ENCODE peak calls at places on chromosomes 12 and 14, in eight cellular contexts. R is GM23338; H is A673; X is fibroblast of mammary gland; W is lower leg skin; T is left ventricle myocardium inferior; G is breast epithelium; Z is activated CD8-positive, alpha-beta T cell treated with anti-CD3 and anti-CD28 coated beads for 36 hours. B is an unnamed sample.

GRCh38 chr12:83224012-83224411 is 537.3 kb downstream of the TMTC2 start:
- DNase-seq in R (peak), H (peak), X (no peak), W (no peak), T (no peak), G (no peak), Z (no peak), B (no peak)

GRCh38 chr14:56491299-56492285 is 88.0 kb upstream of the TMEM260 start:
- DNase-seq in R (peak), H (peak), X (peak), W (no peak), T (no peak), G (no peak), Z (peak), B (no peak)

GRCh38 chr14:89566644-89567411 is 149.8 kb upstream of the FOXN3 start:
- DNase-seq in R (no peak), H (no peak), X (no peak), W (no peak), T (no peak), G (no peak), Z (no peak), B (no peak)

GRCh38 chr14:53147893-53148292 is 5.2 kb downstream of the DDHD1 start:
- DNase-seq in R (no peak), H (no peak), X (no peak), W (no peak), T (no peak), G (no peak), Z (no peak), B (no peak)

GRCh38 chr12:59070534-59070933 is 150.2 kb upstream of the LRIG3 start:
- DNase-seq in R (no peak), H (no peak), X (no peak), W (no peak), T (no peak), G (no peak), Z (no peak), B (no peak)

GRCh38 chr12:52213541-52214420 is 19.3 kb upstream of the KRT7 start:
- DNase-seq in R (peak), H (peak), X (peak), W (peak), T (peak), G (peak), Z (peak), B (peak)

GRCh38 chr14:67514650-67515385 is 18.3 kb upstream of the PLEKHH1 start:
- DNase-seq in R (peak), H (peak), X (peak), W (peak), T (peak), G (no peak), Z (peak), B (peak)

GRCh38 chr12:65891219-65891618 is 66.9 kb downstream of the HMGA2 start:
- DNase-seq in R (no peak), H (peak), X (peak), W (no peak), T (no peak), G (no peak), Z (no peak), B (no peak)

GRCh38 chr12:32471601-32472001 is 72.2 kb downstream of the FGD4 start:
- DNase-seq in R (no peak), H (no peak), X (peak), W (no peak), T (no peak), G (no peak), Z (no peak), B (peak)

GRCh38 chr12:78018939-78019338 is 188.2 kb downstream of the NAV3 start:
- DNase-seq in R (no peak), H (no peak), X (peak), W (no peak), T (no peak), G (no peak), Z (no peak), B (no peak)

GRCh38 chr14:36723551-36723950 is 61.9 kb downstream of the PAX9 start:
- DNase-seq in R (no peak), H (no peak), X (no peak), W (no peak), T (no peak), G (no peak), Z (no peak), B (no peak)

GRCh38 chr14:89845346-89845745 is 109.2 kb downstream of the EFCAB11 start:
- DNase-seq in R (no peak), H (no peak), X (peak), W (no peak), T (no peak), G (no peak), Z (no peak), B (no peak)

GRCh38 chr12:94263905-94264655 is 115.7 kb downstream of the PLXNC1 start:
- DNase-seq in R (peak), H (peak), X (peak), W (no peak), T (no peak), G (no peak), Z (no peak), B (no peak)

GRCh38 chr12:51661199-51661598 is 70.2 kb downstream of the SCN8A start:
- DNase-seq in R (no peak), H (no peak), X (no peak), W (no peak), T (no peak), G (no peak), Z (no peak), B (no peak)

GRCh38 chr14:36105401-36105800 is 71.1 kb downstream of the PTCSC3 start:
- DNase-seq in R (peak), H (peak), X (peak), W (no peak), T (no peak), G (no peak), Z (no peak), B (no peak)

GRCh38 chr14:60233891-60234290 is 15.1 kb upstream of the PPM1A start:
- DNase-seq in R (no peak), H (no peak), X (no peak), W (no peak), T (no peak), G (no peak), Z (no peak), B (no peak)

GRCh38 chr14:20434701-20435453 is 1.1 kb downstream of the KLHL33 start:
- DNase-seq in R (peak), H (no peak), X (no peak), W (peak), T (peak), G (no peak), Z (no peak), B (no peak)

GRCh38 chr12:53205747-53206146 is 1.3 kb downstream of the ITGB7 start:
- DNase-seq in R (no peak), H (no peak), X (peak), W (no peak), T (no peak), G (no peak), Z (peak), B (peak)

GRCh38 chr14:75542585-75543091 is 20.4 kb downstream of the BATF start:
- DNase-seq in R (peak), H (no peak), X (peak), W (peak), T (peak), G (peak), Z (peak), B (peak)

GRCh38 chr14:99181246-99181645 is 90.8 kb downstream of the BCL11B start:
- DNase-seq in R (no peak), H (no peak), X (no peak), W (no peak), T (no peak), G (peak), Z (peak), B (no peak)

GRCh38 chr12:15477761-15478160 is 155.5 kb downstream of the PTPRO start:
- DNase-seq in R (no peak), H (no peak), X (no peak), W (no peak), T (no peak), G (no peak), Z (no peak), B (no peak)

GRCh38 chr12:53624956-53625355 is 1.2 kb downstream of the ATF7 start:
- DNase-seq in R (no peak), H (no peak), X (peak), W (peak), T (no peak), G (no peak), Z (no peak), B (no peak)

GRCh38 chr14:82094819-82095218 is 561.2 kb upstream of the SEL1L start:
- DNase-seq in R (no peak), H (no peak), X (no peak), W (no peak), T (no peak), G (no peak), Z (no peak), B (no peak)

GRCh38 chr14:66281036-66281776 is 205.0 kb upstream of the CCDC196 start:
- DNase-seq in R (peak), H (no peak), X (peak), W (no peak), T (peak), G (no peak), Z (no peak), B (no peak)

GRCh38 chr12:32334384-32334783 is 65.0 kb upstream of the FGD4 start:
- DNase-seq in R (no peak), H (no peak), X (no peak), W (no peak), T (no peak), G (no peak), Z (no peak), B (peak)

GRCh38 chr14:76497550-76498484 is 121.9 kb downstream of the ESRRB start:
- DNase-seq in R (peak), H (peak), X (no peak), W (no peak), T (no peak), G (no peak), Z (peak), B (no peak)

GRCh38 chr12:52193991-52194390 is 2.2 kb upstream of the KRT80 start:
- DNase-seq in R (no peak), H (peak), X (no peak), W (no peak), T (no peak), G (no peak), Z (no peak), B (no peak)

GRCh38 chr12:24488906-24489619 is 459.8 kb downstream of the BCAT1 start:
- DNase-seq in R (no peak), H (no peak), X (no peak), W (no peak), T (no peak), G (no peak), Z (no peak), B (no peak)

GRCh38 chr12:50638482-50638880 is 125.4 kb upstream of the ATF1 start:
- DNase-seq in R (no peak), H (no peak), X (no peak), W (no peak), T (no peak), G (no peak), Z (no peak), B (no peak)

GRCh38 chr12:70534466-70534865 is 102.8 kb downstream of the PTPRB start:
- DNase-seq in R (no peak), H (no peak), X (no peak), W (no peak), T (no peak), G (no peak), Z (no peak), B (no peak)

GRCh38 chr12:89154743-89155530 is 197.4 kb downstream of the DUSP6 start:
- DNase-seq in R (no peak), H (no peak), X (peak), W (peak), T (no peak), G (no peak), Z (no peak), B (no peak)
- TF ChIP-seq CTCF in R (peak), H (peak), X (peak), W (no peak), T (peak), G (no peak), Z (no peak), B (no peak)

DNA sequence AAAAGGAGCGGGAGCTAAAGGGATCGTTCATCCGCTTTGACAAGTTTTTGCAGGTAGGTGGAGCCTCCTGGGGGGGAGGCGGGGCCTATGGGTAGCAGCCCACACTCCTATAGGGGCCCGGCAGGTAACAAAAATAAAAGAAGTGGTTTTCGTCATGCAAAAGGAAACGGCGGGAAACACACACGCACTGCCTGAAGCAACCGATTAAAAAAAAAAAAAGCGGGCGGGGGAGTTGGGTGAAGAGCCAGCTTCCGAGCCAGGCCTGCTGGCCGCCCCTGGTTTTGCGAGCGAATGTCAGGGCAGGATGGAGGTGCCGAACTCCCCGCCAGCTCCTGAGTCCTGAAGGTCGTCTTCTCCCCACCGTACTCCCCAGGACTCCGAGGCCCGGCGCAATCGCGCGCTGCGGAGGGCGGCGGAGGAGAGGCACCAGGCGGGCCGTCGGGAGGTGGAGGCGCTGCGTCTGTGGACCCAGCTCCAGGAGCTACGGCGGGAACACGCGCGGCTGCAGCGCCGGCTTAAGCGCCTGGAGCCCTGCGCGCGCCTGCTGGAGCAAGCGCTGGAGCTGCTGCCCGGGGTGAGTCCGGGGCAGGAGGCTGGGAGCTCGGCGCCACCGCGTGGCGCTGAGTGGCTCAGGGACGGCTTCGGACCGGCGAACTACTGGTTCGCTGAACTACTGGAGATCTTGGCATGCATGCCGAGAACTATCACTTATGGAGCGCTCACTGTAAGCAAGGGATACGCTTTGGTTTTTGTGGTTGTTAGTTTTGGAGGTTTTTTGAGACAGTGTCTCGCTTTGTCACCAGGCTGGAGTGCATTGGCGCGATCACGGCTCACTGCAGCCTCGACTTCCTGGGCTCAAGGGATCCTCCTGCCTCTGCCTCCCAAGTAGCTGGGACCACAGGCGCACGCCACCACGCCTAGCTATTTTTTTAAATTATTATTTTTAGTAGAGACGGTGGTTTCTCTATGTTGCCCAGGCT is 3.6 kb downstream of the CFAP73 start:
- DNase-seq in R (peak), H (peak), X (peak), W (no peak), T (peak), G (peak), Z (peak), B (peak)
- TF ChIP-seq CTCF in R (peak), H (peak), X (peak), W (no peak), T (peak), G (no peak), Z (peak), B (peak)

GRCh38 chr12:67327466-67327865 is 58.3 kb downstream of the CAND1 start:
- DNase-seq in R (no peak), H (no peak), X (no peak), W (no peak), T (no peak), G (no peak), Z (no peak), B (no peak)

GRCh38 chr12:67323007-67323406 is 53.8 kb downstream of the CAND1 start:
- DNase-seq in R (no peak), H (no peak), X (no peak), W (no peak), T (no peak), G (no peak), Z (no peak), B (no peak)

GRCh38 chr12:67322580-67322979 is 53.4 kb downstream of the CAND1 start:
- DNase-seq in R (no peak), H (no peak), X (no peak), W (no peak), T (no peak), G (no peak), Z (no peak), B (no peak)

GRCh38 chr12:67331123-67331522 is 62.0 kb downstream of the CAND1 start:
- DNase-seq in R (no peak), H (no peak), X (no peak), W (no peak), T (no peak), G (no peak), Z (no peak), B (no peak)

GRCh38 chr12:67326637-67327036 is 57.5 kb downstream of the CAND1 start:
- DNase-seq in R (no peak), H (no peak), X (no peak), W (no peak), T (no peak), G (no peak), Z (no peak), B (no peak)
- TF ChIP-seq CTCF in R (no peak), H (no peak), X (no peak), W (no peak), T (no peak), G (no peak), Z (no peak), B (no peak)

DNA sequence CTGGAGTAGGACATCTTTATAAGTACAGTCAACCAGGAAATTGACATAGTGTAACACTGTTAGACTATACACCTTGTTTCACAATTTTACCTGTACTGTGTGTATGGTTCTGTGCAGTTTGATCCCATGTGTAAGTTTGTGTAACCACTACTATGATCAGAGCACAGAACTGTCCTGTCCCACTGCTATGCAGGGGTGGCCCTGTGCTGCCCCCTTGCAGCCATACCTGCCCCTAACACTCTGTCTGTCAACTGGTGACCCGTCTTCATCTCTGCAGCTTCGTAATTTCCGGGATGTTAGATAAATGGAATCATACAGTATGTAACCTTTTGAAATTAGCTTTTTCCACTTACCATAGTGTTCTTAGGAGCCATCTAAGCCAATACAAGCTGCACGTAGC is 58.7 kb upstream of the RD3L start:
- DNase-seq in R (peak), H (peak), X (no peak), W (no peak), T (no peak), G (no peak), Z (peak), B (no peak)
- TF ChIP-seq CTCF in R (peak), H (peak), X (peak), W (no peak), T (peak), G (no peak), Z (peak), B (no peak)

GRCh38 chr12:125092108-125092871 is 27.1 kb downstream of the AACS start:
- DNase-seq in R (no peak), H (no peak), X (peak), W (no peak), T (peak), G (no peak), Z (no peak), B (no peak)

GRCh38 chr12:125089626-125090025 is 24.4 kb downstream of the AACS start:
- DNase-seq in R (no peak), H (no peak), X (no peak), W (no peak), T (no peak), G (no peak), Z (no peak), B (no peak)

GRCh38 chr12:125090437-125090836 is 25.2 kb downstream of the AACS start:
- DNase-seq in R (no peak), H (no peak), X (no peak), W (no peak), T (no peak), G (no peak), Z (no peak), B (no peak)

GRCh38 chr12:125091401-125091800 is 26.2 kb downstream of the AACS start:
- DNase-seq in R (no peak), H (no peak), X (no peak), W (no peak), T (no peak), G (no peak), Z (no peak), B (no peak)

GRCh38 chr12:125089083-125089482 is 23.8 kb downstream of the AACS start:
- DNase-seq in R (peak), H (no peak), X (no peak), W (no peak), T (no peak), G (no peak), Z (no peak), B (no peak)
- TF ChIP-seq CTCF in R (peak), H (no peak), X (no peak), W (no peak), T (no peak), G (no peak), Z (no peak), B (no peak)

GRCh38 chr12:17278946-17279345 is 673.0 kb upstream of the LMO3 start:
- DNase-seq in R (peak), H (peak), X (no peak), W (no peak), T (no peak), G (no peak), Z (no peak), B (no peak)
- TF ChIP-seq CTCF in R (no peak), H (peak), X (no peak), W (no peak), T (peak), G (no peak), Z (no peak), B (no peak)

GRCh38 chr14:104869669-104870367 is 4.8 kb downstream of the CEP170B start:
- DNase-seq in R (no peak), H (no peak), X (no peak), W (no peak), T (no peak), G (no peak), Z (no peak), B (no peak)

GRCh38 chr14:104871145-104871655 is 6.1 kb downstream of the CEP170B start:
- DNase-seq in R (no peak), H (no peak), X (no peak), W (no peak), T (no peak), G (no peak), Z (no peak), B (no peak)

GRCh38 chr14:104871656-104872468 is 6.8 kb downstream of the CEP170B start:
- DNase-seq in R (no peak), H (no peak), X (no peak), W (no peak), T (no peak), G (no peak), Z (no peak), B (no peak)

GRCh38 chr14:104868811-104869572 is 3.9 kb downstream of the CEP170B start:
- DNase-seq in R (no peak), H (no peak), X (no peak), W (no peak), T (peak), G (no peak), Z (no peak), B (no peak)

GRCh38 chr14:104870368-104871144 is 5.5 kb downstream of the CEP170B start:
- DNase-seq in R (peak), H (no peak), X (no peak), W (no peak), T (peak), G (no peak), Z (peak), B (no peak)
- TF ChIP-seq CTCF in R (peak), H (peak), X (peak), W (no peak), T (peak), G (no peak), Z (peak), B (no peak)

DNA sequence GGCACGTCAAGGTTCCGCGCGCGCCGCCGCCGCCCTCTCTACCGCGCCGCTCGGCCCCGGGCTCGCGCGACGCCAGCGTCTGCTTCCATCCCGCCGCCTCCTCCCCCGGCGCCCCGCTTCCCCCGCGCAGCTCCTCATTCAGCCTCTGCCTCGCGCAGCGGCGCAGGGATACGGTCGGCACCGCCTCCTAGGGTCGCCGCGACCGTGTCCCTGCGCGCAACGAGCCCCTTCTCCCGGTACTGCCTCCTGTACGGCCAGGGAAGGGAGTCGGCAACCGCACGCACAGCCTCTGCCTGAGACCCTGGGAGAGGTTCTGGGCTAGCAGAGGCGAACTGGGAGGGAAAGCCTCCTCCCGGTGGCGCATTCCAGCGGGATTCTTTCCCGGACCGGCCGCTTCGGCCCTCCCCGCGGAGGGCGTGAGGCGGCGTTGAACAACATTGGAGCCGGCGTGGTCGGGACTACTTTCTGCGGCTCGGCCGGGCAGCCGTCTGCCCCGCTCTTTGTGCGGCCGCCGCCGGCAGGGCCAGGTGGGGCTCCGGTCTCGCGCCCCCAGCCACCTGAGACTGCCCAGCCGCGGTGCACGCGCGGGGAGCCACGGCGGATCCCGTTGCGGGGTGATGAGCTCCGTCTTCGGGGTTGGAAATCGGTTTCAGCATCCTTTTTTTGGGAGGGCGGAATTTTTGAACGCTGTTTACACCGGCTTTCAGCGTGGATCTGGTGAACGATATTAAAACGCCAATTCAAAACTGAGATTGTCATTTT is at the start of gene LRP6:
- DNase-seq in R (peak), H (peak), X (peak), W (peak), T (peak), G (peak), Z (peak), B (peak)
- TF ChIP-seq CTCF in R (no peak), H (no peak), X (no peak), W (peak), T (peak), G (no peak), Z (no peak), B (no peak)